ENCODE peak calls at places on chromosomes 5 and 9, in ten cellular contexts. G, P, K, L, F, Q, B, E, C and T are unnamed samples.

GRCh38 chr9:103991698-103992097 is 102.4 kb upstream of the SMC2 start:
- DNase-seq in L (no peak), C (peak), F (no peak), P (no peak), Q (no peak), B (no peak), K (no peak), G (no peak), E (no peak), T (peak)

GRCh38 chr5:153661897-153662296 is 171.4 kb downstream of the GRIA1 start:
- DNase-seq in Q (no peak), F (no peak), B (no peak), C (no peak), L (no peak), K (no peak), G (no peak), E (no peak), P (no peak), T (no peak)

GRCh38 chr5:157283434-157283833 is 17.5 kb downstream of the CYFIP2 start:
- DNase-seq in C (no peak), F (no peak), L (no peak), B (no peak), E (no peak), Q (no peak), G (no peak), P (no peak), K (no peak), T (no peak)

GRCh38 chr9:132694144-132694543 is 23.9 kb downstream of the GTF3C4 start:
- DNase-seq in Q (no peak), P (no peak), F (no peak), L (no peak), K (peak), E (no peak), C (no peak), B (no peak), G (no peak), T (no peak)

GRCh38 chr5:53749611-53750010 is 189.2 kb downstream of the NDUFS4 start:
- DNase-seq in K (peak), Q (no peak), G (no peak), E (no peak), C (no peak), B (no peak), L (no peak), P (no peak), F (no peak), T (no peak)

GRCh38 chr5:156314416-156314815 is 12.5 kb upstream of the SGCD start:
- DNase-seq in Q (no peak), K (no peak), L (no peak), G (no peak), P (no peak), E (no peak), C (no peak), B (no peak), F (no peak), T (no peak)

GRCh38 chr5:69449511-69449910 is 34.6 kb downstream of the MARVELD2 start:
- DNase-seq in P (no peak), G (no peak), L (no peak), Q (no peak), K (no peak), B (peak), E (no peak), C (no peak), F (no peak), T (no peak)

GRCh38 chr9:109968702-109969450 is 188.9 kb downstream of the PALM2AKAP2 start:
- DNase-seq in F (no peak), E (peak), K (peak), L (no peak), B (no peak), Q (no peak), G (peak), C (peak), P (peak), T (no peak)

GRCh38 chr5:76337949-76338589 is 65.0 kb upstream of the IQGAP2 start:
- DNase-seq in F (no peak), P (peak), Q (no peak), L (peak), K (peak), E (peak), C (peak), G (peak), B (peak), T (peak)

GRCh38 chr9:121771418-121771817 is 120.0 kb downstream of the DAB2IP start:
- DNase-seq in P (no peak), K (no peak), L (no peak), F (no peak), Q (peak), E (no peak), G (peak), B (no peak), C (no peak), T (no peak)

GRCh38 chr9:112334319-112334828 is 955 bp upstream of the PTBP3 start:
- DNase-seq in P (no peak), Q (no peak), E (peak), F (no peak), B (no peak), L (no peak), C (peak), K (peak), G (peak), T (no peak)

GRCh38 chr9:69371001-69371400 is 46.0 kb downstream of the ENTREP1 start:
- DNase-seq in E (no peak), B (no peak), Q (no peak), L (no peak), F (no peak), P (no peak), C (peak), K (peak), G (no peak), T (no peak)

GRCh38 chr9:104907278-104907951 is 20.5 kb downstream of the ABCA1 start:
- DNase-seq in Q (no peak), K (peak), G (no peak), C (peak), P (no peak), E (no peak), L (no peak), F (no peak), B (no peak), T (peak)

GRCh38 chr5:18068851-18069250 is 434.6 kb downstream of the TAF11L14 start:
- DNase-seq in F (no peak), K (no peak), C (no peak), L (no peak), G (no peak), Q (no peak), B (no peak), E (no peak), P (no peak), T (no peak)

GRCh38 chr9:13190040-13190439 is 89.5 kb downstream of the MPDZ start:
- DNase-seq in F (no peak), G (no peak), L (no peak), B (no peak), Q (no peak), E (no peak), P (no peak), C (no peak), K (no peak), T (no peak)

GRCh38 chr9:131530546-131530929 is 525 bp downstream of the UCK1 start:
- DNase-seq in B (peak), P (peak), E (peak), L (peak), C (no peak), Q (peak), G (peak), K (peak), F (no peak), T (no peak)

GRCh38 chr9:12722131-12722530 is 28.9 kb downstream of the TYRP1 start:
- DNase-seq in B (no peak), E (no peak), Q (no peak), G (no peak), K (no peak), P (no peak), C (no peak), L (no peak), F (no peak), T (no peak)

GRCh38 chr9:113599647-113600476 is 136.3 kb downstream of the RGS3 start:
- DNase-seq in F (no peak), K (peak), C (peak), B (no peak), L (no peak), G (no peak), E (no peak), Q (no peak), P (no peak), T (peak)

GRCh38 chr5:88899338-88899737 is 16.4 kb upstream of the MEF2C start:
- DNase-seq in Q (no peak), K (no peak), P (no peak), B (no peak), L (no peak), C (no peak), E (no peak), G (no peak), F (no peak), T (no peak)

GRCh38 chr5:53937467-53937866 is 372.9 kb downstream of the ARL15 start:
- DNase-seq in B (no peak), F (no peak), C (no peak), G (no peak), P (no peak), Q (no peak), L (no peak), K (no peak), E (no peak), T (no peak)

GRCh38 chr9:105331160-105331559 is 86.7 kb downstream of the SLC44A1 start:
- DNase-seq in F (no peak), K (no peak), Q (no peak), L (no peak), P (no peak), C (no peak), G (no peak), B (no peak), E (no peak), T (no peak)

GRCh38 chr5:116557669-116558271 is 16.9 kb downstream of the SEMA6A start:
- DNase-seq in L (peak), G (no peak), Q (no peak), B (no peak), E (peak), P (no peak), C (peak), K (peak), F (no peak), T (no peak)

GRCh38 chr5:174189638-174190037 is 144.1 kb downstream of the NSG2 start:
- DNase-seq in C (no peak), E (no peak), F (no peak), Q (no peak), K (no peak), G (no peak), L (no peak), B (no peak), P (no peak), T (no peak)

GRCh38 chr9:25255216-25255615 is 423.0 kb downstream of the TUSC1 start:
- DNase-seq in P (no peak), L (no peak), F (no peak), G (peak), E (no peak), Q (no peak), K (no peak), C (no peak), B (no peak), T (no peak)

GRCh38 chr9:89523948-89524347 is 26.0 kb upstream of the SEMA4D start:
- DNase-seq in G (no peak), E (no peak), F (no peak), P (no peak), L (no peak), C (no peak), B (no peak), K (no peak), Q (no peak), T (no peak)

GRCh38 chr5:33370135-33370472 is 70.7 kb upstream of the TARS1 start:
- DNase-seq in P (no peak), E (no peak), B (no peak), K (peak), F (no peak), C (peak), L (no peak), Q (no peak), G (no peak), T (peak)

GRCh38 chr5:160919610-160920009 is 67.6 kb upstream of the ATP10B start:
- DNase-seq in L (no peak), E (no peak), B (no peak), F (no peak), C (no peak), Q (no peak), P (no peak), G (no peak), K (no peak), T (no peak)

GRCh38 chr5:172886974-172887491 is 53.0 kb downstream of the ERGIC1 start:
- DNase-seq in L (no peak), C (peak), Q (no peak), P (no peak), G (peak), B (peak), E (peak), F (peak), K (peak), T (no peak)

GRCh38 chr5:176365663-176366574 is 632 bp downstream of the ARL10 start:
- DNase-seq in L (no peak), K (peak), Q (peak), G (peak), P (peak), B (no peak), C (peak), E (no peak), F (no peak), T (no peak)

GRCh38 chr5:53262348-53262970 is 152.9 kb upstream of the MOCS2 start:
- DNase-seq in C (peak), F (no peak), L (peak), E (peak), Q (no peak), G (peak), P (peak), B (peak), K (peak), T (peak)

GRCh38 chr5:74647096-74647495 is 6.6 kb upstream of the ENC1 start:
- DNase-seq in E (no peak), K (no peak), Q (no peak), B (no peak), L (no peak), F (no peak), P (no peak), G (no peak), C (no peak), T (no peak)

GRCh38 chr5:37850128-37850865 is 10.5 kb upstream of the GDNF start:
- DNase-seq in F (no peak), Q (no peak), G (no peak), B (no peak), C (no peak), P (no peak), L (no peak), E (no peak), K (peak), T (no peak)

GRCh38 chr5:151612689-151613427 is 21.7 kb upstream of the FAT2 start:
- DNase-seq in F (no peak), B (no peak), P (no peak), E (no peak), Q (no peak), G (no peak), C (no peak), L (no peak), K (peak), T (no peak)

GRCh38 chr9:134295101-134295745 is 31.0 kb upstream of the RXRA start:
- DNase-seq in E (no peak), K (no peak), B (no peak), C (no peak), L (no peak), F (no peak), P (no peak), Q (peak), G (no peak), T (no peak)

GRCh38 chr5:177023247-177023703 is 779 bp downstream of the ZNF346 start:
- DNase-seq in Q (no peak), P (no peak), B (no peak), E (peak), K (peak), F (no peak), G (no peak), C (peak), L (peak), T (no peak)

GRCh38 chr5:178668579-178668978 is 41.7 kb upstream of the CLK4 start:
- DNase-seq in P (no peak), F (no peak), E (no peak), L (no peak), B (no peak), K (no peak), G (no peak), C (no peak), Q (no peak), T (no peak)

GRCh38 chr5:178664141-178664540 is 37.3 kb upstream of the CLK4 start:
- DNase-seq in B (no peak), L (no peak), F (no peak), E (no peak), Q (no peak), G (no peak), P (no peak), C (no peak), K (no peak), T (no peak)

GRCh38 chr5:178667685-178668084 is 40.8 kb upstream of the CLK4 start:
- DNase-seq in G (no peak), L (no peak), P (no peak), C (no peak), B (no peak), F (no peak), E (no peak), Q (no peak), K (no peak), T (no peak)

GRCh38 chr5:178670486-178670885 is 43.6 kb upstream of the CLK4 start:
- DNase-seq in F (no peak), K (no peak), L (no peak), P (no peak), E (no peak), G (no peak), C (no peak), B (no peak), Q (no peak), T (no peak)

GRCh38 chr5:178667109-178667508 is 40.3 kb upstream of the CLK4 start:
- DNase-seq in E (no peak), C (no peak), P (no peak), F (no peak), G (peak), K (no peak), Q (no peak), B (no peak), L (no peak), T (no peak)
- TF ChIP-seq CTCF in E (no peak), C (no peak), P (no peak), F (no peak), G (no peak), K (no peak), Q (no peak), B (no peak), L (no peak), T (no peak)

DNA sequence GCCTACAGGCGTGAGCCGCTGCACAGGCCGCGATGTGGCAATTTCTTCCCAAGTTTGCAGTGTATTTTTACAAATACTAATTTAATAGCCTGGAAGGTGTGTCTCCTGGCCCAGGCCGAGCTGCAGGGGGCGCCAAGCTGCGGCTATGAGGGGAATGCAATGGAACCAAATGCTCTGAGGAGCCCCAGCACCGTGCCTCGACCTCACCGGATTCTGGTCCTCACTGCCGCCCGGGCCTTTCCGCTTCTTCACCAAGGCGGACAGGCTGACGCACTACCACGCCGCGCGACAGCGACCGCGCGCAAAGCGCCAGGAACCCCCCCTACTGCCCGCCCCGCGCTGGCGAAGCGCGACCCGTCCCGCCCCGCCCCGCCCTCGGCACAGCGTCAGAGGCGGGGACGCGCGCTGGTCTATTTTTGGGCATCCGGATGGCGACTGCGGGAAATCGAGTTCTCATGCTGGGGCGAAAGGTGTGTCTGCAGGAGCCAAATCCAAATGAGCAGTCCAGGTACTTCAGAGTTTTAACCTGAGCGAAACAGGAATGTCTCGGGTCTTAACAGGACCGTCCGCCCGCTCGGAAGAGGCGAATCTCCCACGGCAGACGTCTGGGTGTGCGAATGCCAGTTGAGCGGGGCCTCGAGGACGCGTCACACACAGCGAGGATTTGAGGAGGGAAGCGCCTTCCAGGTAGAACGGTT is 31.7 kb upstream of the PRXL2C start:
- DNase-seq in K (peak), B (peak), F (peak), L (no peak), E (no peak), C (peak), G (peak), Q (peak), P (peak), T (peak)
- TF ChIP-seq CTCF in K (peak), B (no peak), F (no peak), L (no peak), E (peak), C (peak), G (peak), Q (peak), P (peak), T (peak)

DNA sequence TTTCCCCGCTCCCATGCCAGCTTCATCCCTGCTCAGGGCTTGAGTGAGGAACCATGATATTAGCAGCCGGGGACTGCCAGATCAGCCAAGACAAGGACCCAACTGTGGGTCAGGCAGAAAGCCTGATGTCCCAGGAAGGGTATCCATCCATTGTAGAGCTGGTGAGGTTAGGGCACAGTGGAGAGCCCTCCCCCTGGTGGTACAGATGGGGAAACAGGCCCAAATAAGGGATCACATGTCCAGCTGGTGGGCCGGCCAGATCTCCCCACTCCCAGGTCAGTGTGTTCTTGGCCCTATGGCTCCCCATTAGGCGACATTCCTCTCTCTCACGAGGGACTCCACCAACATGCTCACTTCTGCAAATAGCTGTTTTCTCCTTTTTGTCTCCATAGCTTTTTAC is 9.0 kb downstream of the CDX1 start:
- DNase-seq in K (peak), G (no peak), Q (no peak), L (peak), E (peak), B (no peak), P (peak), F (no peak), C (no peak), T (no peak)
- TF ChIP-seq CTCF in K (peak), G (no peak), Q (peak), L (peak), E (peak), B (no peak), P (peak), F (no peak), C (peak), T (peak)

GRCh38 chr5:97726106-97726505 is 543.1 kb upstream of the RIOK2 start:
- DNase-seq in K (no peak), F (no peak), L (no peak), C (no peak), B (no peak), Q (no peak), P (no peak), G (no peak), E (no peak), T (no peak)
- TF ChIP-seq CTCF in K (no peak), F (no peak), L (no peak), C (no peak), B (no peak), Q (no peak), P (no peak), G (no peak), E (no peak), T (no peak)